ENCODE peak calls at places on chromosomes 2 and 18, in five cellular contexts. G is sigmoid colon, K is stomach, W is breast epithelium, H is HCT116. A is an unnamed sample. For H3K9me3, the result is how much of the 10 kb centered on the place peaks cover.

GRCh38 chr2:66534461-66534860 is 99.5 kb downstream of the MEIS1 start:
- DNase-seq in G (no peak), K (no peak), W (no peak), H (no peak), A (no peak)

GRCh38 chr2:136322436-136322835 is 204.5 kb upstream of the CXCR4 start:
- DNase-seq in G (no peak), K (no peak), W (no peak), H (no peak), A (no peak)

GRCh38 chr2:15943378-15943851 is 3.1 kb downstream of the MYCN start:
- DNase-seq in G (no peak), K (peak), W (no peak), H (no peak), A (no peak)

GRCh38 chr2:24494415-24494814 is 3.4 kb downstream of the NCOA1 start:
- DNase-seq in G (no peak), K (no peak), W (no peak), H (no peak), A (no peak)

GRCh38 chr2:234033174-234033573 is 17.3 kb upstream of the SPP2 start:
- DNase-seq in G (no peak), K (no peak), W (no peak), H (no peak), A (no peak)

GRCh38 chr2:70381821-70382220 is 80.0 kb upstream of the FAM136A start:
- DNase-seq in G (no peak), K (no peak), W (no peak), H (no peak), A (no peak)

GRCh38 chr18:457120-457519 is 43.4 kb downstream of the COLEC12 start:
- DNase-seq in G (peak), K (no peak), W (no peak), H (no peak), A (peak)

GRCh38 chr2:9918275-9918674 is 33.2 kb upstream of the GRHL1 start:
- DNase-seq in G (no peak), K (no peak), W (no peak), H (no peak), A (no peak)

GRCh38 chr2:232981356-232981755 is 31.7 kb downstream of the NGEF start:
- DNase-seq in G (no peak), K (peak), W (peak), H (no peak), A (no peak)

GRCh38 chr2:161436411-161436810 is 20.3 kb downstream of the TBR1 start:
- DNase-seq in G (no peak), K (no peak), W (no peak), H (no peak), A (no peak)

GRCh38 chr2:113164930-113165585 is 8.7 kb upstream of the PSD4 start:
- DNase-seq in G (no peak), K (no peak), W (no peak), H (no peak), A (no peak)

GRCh38 chr2:179677148-179677688 is 184.2 kb downstream of the ZNF385B start:
- DNase-seq in G (no peak), K (no peak), W (no peak), H (no peak), A (peak)

GRCh38 chr2:53549497-53549896 is 218.1 kb upstream of the CHAC2 start:
- DNase-seq in G (no peak), K (no peak), W (no peak), H (no peak), A (no peak)

GRCh38 chr18:78948221-78948620 is 31.4 kb upstream of the SALL3 start:
- DNase-seq in G (no peak), K (no peak), W (no peak), H (no peak), A (no peak)

GRCh38 chr2:86480105-86480504 is 38.9 kb downstream of the KDM3A start:
- DNase-seq in G (peak), K (peak), W (peak), H (no peak), A (no peak)

GRCh38 chr2:208033701-208034502 is 8.6 kb upstream of the PLEKHM3 start:
- DNase-seq in G (no peak), K (peak), W (no peak), H (peak), A (no peak)

DNA sequence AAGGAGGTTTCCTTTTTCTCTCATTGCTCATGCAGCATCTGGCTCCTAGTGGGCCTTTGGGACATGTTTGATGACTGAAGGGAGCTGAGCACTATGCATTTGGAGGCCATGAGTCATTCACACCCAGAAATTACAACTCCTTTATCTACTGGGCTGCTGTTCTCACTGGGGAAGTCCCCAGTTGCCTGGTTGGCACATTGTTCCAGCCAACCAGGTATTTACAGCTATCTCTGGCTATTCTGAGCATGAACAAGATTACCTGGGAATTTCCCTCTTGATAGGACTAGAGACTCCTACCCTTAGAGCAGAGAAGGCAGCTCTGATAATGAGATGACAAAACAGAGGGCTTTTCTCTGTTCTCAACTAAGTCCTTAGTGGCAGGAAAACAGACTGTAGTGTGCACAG is 206.5 kb downstream of the SETBP1 start:
- DNase-seq in G (no peak), K (peak), W (no peak), H (no peak), A (no peak)
- H3K27ac ChIP-seq in G (peak), K (peak), W (no peak), H (no peak), A (no peak)

GRCh38 chr2:171403181-171403580 is 30.6 kb downstream of the METTL8 start:
- DNase-seq in G (no peak), K (no peak), W (no peak), H (no peak), A (no peak)
- TF ChIP-seq POLR2AphosphoS5 in G (no peak), K (no peak), W (no peak), H (no peak), A (no peak)

GRCh38 chr2:216676630-216677029 is 18.7 kb downstream of the IGFBP5 start:
- DNase-seq in G (peak), K (no peak), W (no peak), H (no peak), A (no peak)

GRCh38 chr2:216679658-216680024 is 15.7 kb downstream of the IGFBP5 start:
- DNase-seq in G (peak), K (no peak), W (no peak), H (no peak), A (no peak)

GRCh38 chr2:216678098-216678465 is 17.3 kb downstream of the IGFBP5 start:
- DNase-seq in G (peak), K (no peak), W (no peak), H (no peak), A (no peak)

GRCh38 chr2:216678813-216679657 is 16.3 kb downstream of the IGFBP5 start:
- DNase-seq in G (peak), K (no peak), W (no peak), H (no peak), A (no peak)

GRCh38 chr2:216677439-216678097 is 17.8 kb downstream of the IGFBP5 start:
- DNase-seq in G (no peak), K (no peak), W (no peak), H (no peak), A (no peak)
- H3K9me3 ChIP-seq in G (under half), K (under half), W (under half), H (under half), A (under half)

GRCh38 chr18:50307738-50308470 is 20.4 kb upstream of the CXXC1 start:
- DNase-seq in G (peak), K (peak), W (peak), H (no peak), A (peak)
- H3K27ac ChIP-seq in G (no peak), K (peak), W (peak), H (no peak), A (no peak)

GRCh38 chr2:164840458-164840929 is 1.1 kb downstream of the COBLL1 start:
- DNase-seq in G (peak), K (peak), W (peak), H (no peak), A (no peak)

GRCh38 chr2:164842624-164842966 is 972 bp upstream of the COBLL1 start:
- DNase-seq in G (no peak), K (no peak), W (no peak), H (no peak), A (no peak)

GRCh38 chr2:164841719-164842623 is at the start of gene COBLL1:
- DNase-seq in G (peak), K (peak), W (peak), H (peak), A (no peak)

GRCh38 chr2:164840930-164841718 is 499 bp downstream of the COBLL1 start:
- DNase-seq in G (peak), K (peak), W (peak), H (peak), A (no peak)

GRCh38 chr2:164843346-164843841 is 1.8 kb upstream of the COBLL1 start:
- DNase-seq in G (no peak), K (no peak), W (no peak), H (no peak), A (no peak)
- TF ChIP-seq POLR2AphosphoS5 in G (no peak), K (no peak), W (no peak), H (no peak), A (no peak)

DNA sequence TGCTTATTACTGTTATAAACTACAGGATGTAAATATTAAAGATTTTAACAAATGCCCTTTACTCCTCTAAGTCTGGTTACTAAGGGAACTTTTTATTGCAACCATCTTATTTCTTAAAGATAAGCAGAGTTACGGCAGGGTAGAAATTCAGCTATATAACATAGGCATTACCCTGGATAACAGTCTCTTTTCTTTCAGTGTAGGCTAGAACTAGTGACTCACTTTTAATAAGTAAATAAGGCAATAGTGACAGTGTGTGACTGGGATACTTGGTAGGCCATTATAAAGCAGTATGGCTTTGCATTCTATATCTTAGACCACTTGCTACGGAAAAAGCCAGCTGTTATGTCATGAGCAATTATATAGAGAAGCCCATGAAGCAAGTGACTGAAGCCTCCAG is 1041.0 kb upstream of the NRXN1 start:
- DNase-seq in G (no peak), K (no peak), W (no peak), H (no peak), A (no peak)
- H3K9me3 ChIP-seq in G (under half), K (under half), W (under half), H (under half), A (under half)

GRCh38 chr2:42495234-42495581 is 1.4 kb upstream of the KCNG3 start:
- DNase-seq in G (no peak), K (no peak), W (no peak), H (no peak), A (no peak)

GRCh38 chr2:42493885-42494433 is at the start of gene KCNG3:
- DNase-seq in G (peak), K (peak), W (no peak), H (no peak), A (no peak)

GRCh38 chr2:42493468-42493884 is 306 bp downstream of the KCNG3 start:
- DNase-seq in G (no peak), K (no peak), W (no peak), H (no peak), A (no peak)

GRCh38 chr2:42494434-42495233 is 852 bp upstream of the KCNG3 start:
- DNase-seq in G (peak), K (peak), W (peak), H (peak), A (peak)

GRCh38 chr2:42492691-42493467 is 903 bp downstream of the KCNG3 start:
- DNase-seq in G (no peak), K (no peak), W (no peak), H (no peak), A (no peak)
- H3K27ac ChIP-seq in G (no peak), K (no peak), W (no peak), H (no peak), A (no peak)

DNA sequence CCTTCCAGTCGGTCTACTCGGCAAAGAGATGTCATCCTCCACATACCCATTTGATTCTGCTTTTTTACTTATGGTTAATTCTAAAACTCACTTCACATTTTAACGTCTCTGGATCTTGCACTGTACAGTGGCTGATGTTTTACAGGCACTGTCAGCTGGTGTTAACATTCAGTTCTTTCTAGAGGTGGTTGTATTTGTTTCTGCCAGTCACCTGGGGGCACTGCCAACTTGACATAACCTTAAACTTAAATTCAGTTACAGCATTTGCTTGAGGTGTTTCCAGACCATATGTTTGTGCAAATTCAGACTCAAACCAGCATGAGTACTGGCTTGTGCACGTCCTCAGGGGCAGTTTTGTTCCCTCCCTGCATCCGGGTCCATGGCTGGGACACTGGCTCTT is 5.3 kb upstream of the TMEM185B start:
- DNase-seq in G (peak), K (no peak), W (no peak), H (no peak), A (no peak)
- TF ChIP-seq POLR2AphosphoS5 in G (peak), K (no peak), W (no peak), H (no peak), A (no peak)

GRCh38 chr18:51153659-51154371 is 43.7 kb downstream of the MEX3C start:
- DNase-seq in G (no peak), K (no peak), W (no peak), H (no peak), A (no peak)
- H3K9me3 ChIP-seq in G (under half), K (under half), W (under half), H (under half), A (under half)

DNA sequence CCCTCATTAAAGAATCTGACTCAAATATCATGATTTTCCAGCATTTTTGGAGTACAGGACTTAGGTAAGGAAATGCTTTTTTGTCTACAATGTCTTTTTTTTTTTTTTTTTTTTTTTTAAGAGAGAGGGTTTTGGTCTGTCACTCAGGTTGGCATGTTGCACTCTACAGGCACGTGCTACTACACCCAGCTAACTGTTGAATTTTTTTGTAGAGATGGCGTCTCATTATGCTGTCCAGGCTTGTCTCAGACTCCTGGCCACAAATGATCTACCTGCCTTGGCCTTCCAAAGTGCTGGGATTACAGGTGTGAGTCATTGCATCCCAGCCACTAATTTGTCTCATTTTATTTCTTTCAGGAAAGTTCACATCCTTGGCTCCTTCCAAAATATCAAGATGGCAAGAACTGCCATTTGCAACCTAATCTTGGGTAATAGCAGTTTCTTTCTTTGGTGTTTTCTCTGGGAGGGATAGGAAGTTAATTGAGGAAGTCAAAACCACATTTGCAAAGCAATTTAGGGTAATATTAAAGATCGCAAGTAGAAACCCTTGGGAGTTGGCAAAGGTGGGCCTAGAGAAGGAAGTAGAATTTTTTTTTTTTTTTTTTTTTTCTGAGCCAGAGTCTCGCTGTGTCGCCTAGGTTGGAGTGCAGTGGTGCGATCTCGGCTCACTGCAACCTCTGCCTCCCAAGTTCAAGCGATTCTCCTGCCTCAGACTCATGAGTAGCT is 15.5 kb downstream of the PNO1 start:
- DNase-seq in G (no peak), K (no peak), W (no peak), H (no peak), A (no peak)
- H3K27ac ChIP-seq in G (no peak), K (no peak), W (no peak), H (no peak), A (no peak)

A was measured in SK-N-MC.